ENCODE peak calls at places on chromosomes 13 and 19, in ten cellular contexts. Q is foreskin fibroblast; S is SHP77; R is left ventricle myocardium inferior; A is ecto neural progenitor cell; W is stimulated activated CD4-positive, alpha-beta T cell treated with anti-CD3 and anti-CD28 coated beads, Interleukin-12 subunit alpha, Interleukin-12 subunit beta, amount 100 ng/mL, for 48 hours; U is immature natural killer cell; V is neuronal stem cell; G is astrocyte of the spinal cord; K is M059J. I is an unnamed sample.
A peak's percentile ranks its signal among the peaks of the same experiment; 100 is the strongest.

GRCh38 chr19:1232652-1233360 is 5.0 kb downstream of the CBARP start:
- DNase-seq in Q (no peak), S (no peak), R (no peak), A (no peak), W (no peak), U (no peak), V (no peak), G (peak; percentile 42), K (peak; percentile 65), I (peak; percentile 47)

GRCh38 chr19:1400281-1401137 is 833 bp downstream of the GAMT start:
- DNase-seq in Q (no peak), S (peak; percentile 65), R (peak; percentile 71), A (no peak), W (no peak), U (no peak), V (no peak), G (no peak), K (no peak), I (no peak)

GRCh38 chr13:20882206-20882605 is 20.3 kb downstream of the XPO4 start:
- DNase-seq in Q (peak; percentile 63), S (no peak), R (no peak), A (no peak), W (no peak), U (no peak), V (no peak), G (no peak), K (peak; percentile 78), I (no peak)

GRCh38 chr13:42525035-42525504 is 48.9 kb upstream of the TNFSF11 start:
- DNase-seq in Q (no peak), S (no peak), R (no peak), A (no peak), W (no peak), U (no peak), V (no peak), G (peak; percentile 73), K (peak; percentile 90), I (no peak)

GRCh38 chr13:80131204-80131603 is 209.7 kb downstream of the SPRY2 start:
- DNase-seq in Q (peak; percentile 69), S (peak; percentile 21), R (peak; percentile 86), A (peak; percentile 66), W (no peak), U (no peak), V (no peak), G (peak; percentile 68), K (peak; percentile 48), I (no peak)

GRCh38 chr19:19463348-19464117 is 51.8 kb downstream of the TSSK6 start:
- DNase-seq in Q (peak; percentile 74), S (no peak), R (no peak), A (no peak), W (no peak), U (no peak), V (no peak), G (peak; percentile 75), K (no peak), I (no peak)

GRCh38 chr19:41575998-41576397 is at the start of gene CEACAM21:
- DNase-seq in Q (no peak), S (no peak), R (peak; percentile 52), A (no peak), W (no peak), U (no peak), V (no peak), G (no peak), K (no peak), I (no peak)

GRCh38 chr13:50798923-50799322 is 44.6 kb downstream of the DLEU7 start:
- DNase-seq in Q (peak; percentile 36), S (no peak), R (no peak), A (no peak), W (no peak), U (no peak), V (no peak), G (peak; percentile 61), K (peak; percentile 75), I (no peak)

GRCh38 chr19:51621178-51621577 is 9.0 kb downstream of the SIGLEC5 start:
- DNase-seq in Q (no peak), S (no peak), R (no peak), A (no peak), W (no peak), U (no peak), V (no peak), G (no peak), K (no peak), I (no peak)

GRCh38 chr13:49980266-49980665 is 16.6 kb upstream of the TRIM13 start:
- DNase-seq in Q (no peak), S (no peak), R (no peak), A (no peak), W (no peak), U (no peak), V (no peak), G (no peak), K (no peak), I (no peak)

GRCh38 chr13:67229438-67230242 is 496 bp downstream of the PCDH9 start:
- DNase-seq in Q (no peak), S (no peak), R (no peak), A (peak; percentile 50), W (no peak), U (peak; percentile 7), V (peak; percentile 4), G (no peak), K (no peak), I (no peak)

GRCh38 chr13:23579072-23579885 is 9.1 kb downstream of the TNFRSF19 start:
- DNase-seq in Q (peak; percentile 84), S (peak; percentile 81), R (peak; percentile 93), A (peak; percentile 97), W (peak; percentile 83), U (peak; percentile 88), V (peak; percentile 90), G (peak; percentile 87), K (peak; percentile 77), I (peak; percentile 82)

GRCh38 chr19:17149393-17150135 is 65.6 kb upstream of the USE1 start:
- DNase-seq in Q (no peak), S (no peak), R (no peak), A (no peak), W (no peak), U (no peak), V (no peak), G (no peak), K (no peak), I (no peak)

GRCh38 chr13:59424661-59425060 is 739.1 kb downstream of the DIAPH3 start:
- DNase-seq in Q (no peak), S (no peak), R (no peak), A (no peak), W (no peak), U (no peak), V (no peak), G (peak; percentile 23), K (peak; percentile 44), I (no peak)

GRCh38 chr13:100855151-100855550 is 180.6 kb upstream of the TMTC4 start:
- DNase-seq in Q (no peak), S (no peak), R (no peak), A (no peak), W (no peak), U (no peak), V (no peak), G (no peak), K (peak; percentile 58), I (no peak)

GRCh38 chr13:54536112-54536511 is 1507.5 kb downstream of the OLFM4 start:
- DNase-seq in Q (no peak), S (no peak), R (no peak), A (no peak), W (no peak), U (no peak), V (no peak), G (no peak), K (no peak), I (no peak)

GRCh38 chr19:33231511-33231910 is 5.9 kb upstream of the SLC7A10 start:
- DNase-seq in Q (peak; percentile 44), S (no peak), R (no peak), A (no peak), W (no peak), U (no peak), V (no peak), G (no peak), K (no peak), I (no peak)

GRCh38 chr19:12841094-12841493 is 2.8 kb downstream of the MAST1 start:
- DNase-seq in Q (no peak), S (no peak), R (no peak), A (peak; percentile 96), W (no peak), U (no peak), V (peak; percentile 96), G (no peak), K (no peak), I (no peak)

GRCh38 chr19:4206818-4207484 is 22.4 kb upstream of the EBI3 start:
- DNase-seq in Q (peak; percentile 32), S (no peak), R (no peak), A (no peak), W (no peak), U (no peak), V (no peak), G (peak; percentile 37), K (peak; percentile 47), I (no peak)

GRCh38 chr13:48653074-48654054 is at the start of gene CYSLTR2:
- DNase-seq in Q (no peak), S (no peak), R (no peak), A (no peak), W (no peak), U (peak; percentile 80), V (no peak), G (peak; percentile 60), K (peak; percentile 75), I (peak; percentile 60)

GRCh38 chr13:25084101-25084500 is 11.8 kb upstream of the PABPC3 start:
- DNase-seq in Q (no peak), S (no peak), R (no peak), A (no peak), W (no peak), U (no peak), V (no peak), G (no peak), K (no peak), I (no peak)

GRCh38 chr19:48554385-48555091 is 2.6 kb downstream of the SULT2B1 start:
- DNase-seq in Q (no peak), S (no peak), R (no peak), A (no peak), W (no peak), U (no peak), V (peak; percentile 42), G (no peak), K (peak; percentile 81), I (no peak)

I was measured in CD8-positive, alpha-beta memory T cell.